ENCODE peak calls at places on chromosomes 12 and 14, in six cellular contexts. U is choroid plexus epithelial cell, Q is PC-9, F is lower lobe of right lung, I is gastrocnemius medialis, P is WERI-Rb-1. O is an unnamed sample.

GRCh38 chr12:124525455-124525854 is 42.0 kb downstream of the NCOR2 start:
- DNase-seq in I (peak; percentile 66), U (no peak), F (no peak), Q (no peak), P (no peak), O (no peak)

GRCh38 chr12:15928345-15928744 is 17.2 kb downstream of the DERA start:
- DNase-seq in I (no peak), Q (no peak), U (peak; percentile 81), F (no peak), P (no peak), O (no peak)

GRCh38 chr12:49961993-49962764 is 507 bp downstream of the AQP5 start:
- DNase-seq in P (no peak), Q (no peak), I (no peak), U (no peak), F (no peak), O (no peak)

GRCh38 chr12:69527506-69528272 is 57.5 kb downstream of the FRS2 start:
- DNase-seq in Q (peak; percentile 92), F (no peak), P (no peak), U (peak; percentile 89), I (no peak), O (no peak)

GRCh38 chr12:47820631-47821345 is 1.1 kb upstream of the HDAC7 start:
- DNase-seq in Q (peak; percentile 92), F (peak; percentile 83), P (no peak), I (peak; percentile 77), U (peak; percentile 97), O (peak; percentile 82)

GRCh38 chr14:73738518-73739173 is 24.5 kb upstream of the PNMA1 start:
- DNase-seq in I (no peak), F (no peak), P (no peak), U (no peak), Q (peak; percentile 10), O (no peak)

GRCh38 chr12:43352001-43352400 is 200.0 kb downstream of the ADAMTS20 start:
- DNase-seq in Q (no peak), P (no peak), I (no peak), F (no peak), U (no peak), O (no peak)

GRCh38 chr14:75280831-75281690 is 2.4 kb downstream of the FOS start:
- DNase-seq in P (no peak), I (no peak), U (peak; percentile 52), F (no peak), Q (peak; percentile 33), O (no peak)

GRCh38 chr12:45304514-45305178 is 88.8 kb downstream of the ANO6 start:
- DNase-seq in P (no peak), Q (no peak), I (no peak), U (no peak), F (no peak), O (no peak)

GRCh38 chr14:100063314-100063941 is 1.8 kb upstream of the EVL start:
- DNase-seq in I (no peak), U (peak; percentile 46), P (no peak), F (no peak), Q (no peak), O (no peak)

GRCh38 chr12:47734725-47735480 is 9.6 kb upstream of the ENDOU start:
- DNase-seq in I (no peak), F (no peak), Q (no peak), U (no peak), P (peak; percentile 63), O (no peak)

GRCh38 chr12:82517808-82518207 is 159.5 kb downstream of the METTL25 start:
- DNase-seq in Q (no peak), P (no peak), I (no peak), U (no peak), F (no peak), O (no peak)

GRCh38 chr14:21084988-21085853 is 13.2 kb downstream of the ZNF219 start:
- DNase-seq in P (no peak), U (peak; percentile 63), Q (no peak), I (no peak), F (peak; percentile 80), O (no peak)

GRCh38 chr12:25014961-25015360 is 66.1 kb upstream of the BCAT1 start:
- DNase-seq in F (no peak), I (no peak), P (no peak), Q (no peak), U (peak; percentile 7), O (no peak)

GRCh38 chr14:85883971-85884370 is 354.0 kb downstream of the FLRT2 start:
- DNase-seq in Q (no peak), F (no peak), U (no peak), I (no peak), P (no peak), O (no peak)

GRCh38 chr12:818733-819132 is 66.4 kb downstream of the WNK1 start:
- DNase-seq in Q (no peak), F (no peak), P (no peak), U (peak; percentile 39), I (no peak), O (no peak)

GRCh38 chr14:38125484-38125912 is 82.2 kb upstream of the SSTR1 start:
- DNase-seq in F (no peak), U (no peak), Q (no peak), P (no peak), I (no peak), O (peak; percentile 21)

GRCh38 chr14:101196795-101197590 is 293.5 kb upstream of the RTL1 start:
- DNase-seq in P (no peak), Q (no peak), I (no peak), F (peak; percentile 24), U (no peak), O (no peak)

GRCh38 chr12:92075425-92075891 is 70.2 kb downstream of the BTG1 start:
- DNase-seq in P (no peak), I (no peak), Q (no peak), F (no peak), U (peak; percentile 84), O (no peak)

DNA sequence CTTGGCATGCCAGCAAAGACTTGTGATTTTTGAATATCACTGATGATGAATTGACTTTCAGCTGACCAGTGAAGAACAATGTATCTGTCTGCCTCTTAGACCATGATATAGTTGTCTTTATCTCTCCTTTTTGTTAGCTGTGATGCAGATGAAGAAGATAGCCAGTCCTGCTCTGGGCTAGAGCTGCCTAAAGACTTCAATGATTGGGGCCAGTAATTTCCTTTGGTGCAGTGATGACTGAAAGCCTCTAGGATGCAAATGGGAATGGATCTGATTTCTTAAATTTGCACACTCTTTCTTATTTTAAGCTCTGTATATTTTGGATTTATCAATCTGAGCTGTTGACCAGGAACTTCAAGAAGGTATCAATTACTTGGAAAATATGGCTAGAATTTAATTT is at the start of gene TAS2R9:
- DNase-seq in P (no peak), F (no peak), I (no peak), U (no peak), Q (no peak), O (no peak)
- TF ChIP-seq CTCF in P (no peak), F (no peak), I (no peak), U (no peak), Q (no peak), O (no peak)

GRCh38 chr14:39704581-39704980 is 272.3 kb upstream of the FBXO33 start:
- DNase-seq in I (no peak), U (no peak), P (no peak), Q (no peak), F (no peak), O (no peak)
- TF ChIP-seq CTCF in I (no peak), U (no peak), P (no peak), Q (no peak), F (no peak), O (no peak)

GRCh38 chr14:105333613-105334364 is 19.2 kb downstream of the PACS2 start:
- DNase-seq in Q (no peak), I (no peak), U (no peak), F (peak; percentile 27), P (no peak), O (no peak)

GRCh38 chr14:105336477-105337287 is 22.1 kb downstream of the PACS2 start:
- DNase-seq in P (no peak), F (peak; percentile 25), Q (no peak), I (no peak), U (no peak), O (peak; percentile 1)

GRCh38 chr14:105333020-105333490 is 18.5 kb downstream of the PACS2 start:
- DNase-seq in U (no peak), F (peak; percentile 45), P (no peak), I (no peak), Q (no peak), O (no peak)

GRCh38 chr14:105335735-105336476 is 21.4 kb downstream of the PACS2 start:
- DNase-seq in P (no peak), I (peak; percentile 54), Q (no peak), U (no peak), F (peak; percentile 32), O (peak; percentile 2)

DNA sequence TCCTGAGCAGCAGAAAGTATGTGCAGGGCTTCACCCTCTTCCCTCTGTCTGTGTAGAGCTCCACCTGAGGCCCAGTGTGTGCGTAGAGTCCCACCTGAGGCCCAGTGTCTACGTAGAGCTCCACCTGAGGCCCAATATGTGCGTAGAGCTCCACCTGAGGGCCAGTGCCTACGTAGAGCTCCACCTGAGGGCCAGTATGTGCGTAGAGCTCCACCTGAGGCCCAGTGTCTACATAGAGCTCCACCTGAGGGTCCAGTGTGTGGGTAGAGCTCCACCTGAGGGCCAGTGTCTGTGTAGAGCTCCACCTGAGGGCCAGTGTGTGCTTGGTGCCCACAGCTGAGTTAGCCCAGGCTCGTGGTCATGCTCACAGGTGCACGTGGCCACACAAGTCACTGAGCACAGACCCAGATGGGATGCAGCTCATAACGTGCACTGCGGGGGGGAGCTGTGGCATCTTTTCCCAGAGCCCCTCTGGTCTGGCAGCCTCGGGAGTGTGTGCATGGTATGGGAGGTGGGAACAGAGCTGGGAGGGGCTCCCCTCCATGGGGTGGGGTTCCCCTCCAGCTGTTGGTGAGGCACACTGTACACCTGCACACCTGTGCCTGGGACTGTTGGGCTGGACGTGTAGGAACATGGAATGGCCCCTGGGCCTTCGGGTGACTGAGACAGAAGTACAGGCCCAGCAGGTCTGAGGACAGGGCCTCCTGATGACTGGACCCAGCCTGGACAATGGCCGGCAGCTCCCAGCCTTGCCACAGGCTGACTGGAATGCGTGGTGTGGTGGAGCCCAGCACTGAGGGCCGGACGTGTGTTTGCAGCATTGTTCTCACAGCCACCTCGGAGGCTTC is 20.1 kb downstream of the PACS2 start:
- DNase-seq in I (no peak), U (no peak), Q (no peak), P (no peak), F (no peak), O (no peak)
- TF ChIP-seq CTCF in I (no peak), U (no peak), Q (no peak), P (peak; percentile 29), F (no peak), O (no peak)

GRCh38 chr12:5073054-5073453 is 29.4 kb downstream of the KCNA5 start:
- DNase-seq in Q (no peak), P (no peak), I (no peak), F (no peak), U (no peak), O (no peak)
- TF ChIP-seq CTCF in Q (no peak), P (peak; percentile 30), I (no peak), F (no peak), U (peak; percentile 11), O (no peak)

O was measured in nephron progenitor cell.